ENCODE peak calls at places on chromosomes 16 and 17, in four cellular contexts. R, G, Q and H are unnamed samples. For H3K36me3, the result is how much of the 10 kb centered on the place peaks cover.

GRCh38 chr17:5584971-5585794 is 874 bp upstream of the NLRP1 start:
- DNase-seq in R (no peak), G (no peak), Q (no peak), H (no peak)

GRCh38 chr16:2981177-2981898 is 1.1 kb upstream of the PKMYT1 start:
- DNase-seq in R (no peak), G (no peak), Q (peak), H (no peak)

GRCh38 chr17:36683387-36683786 is 82.0 kb downstream of the MRM1 start:
- DNase-seq in R (no peak), G (no peak), Q (no peak), H (no peak)

GRCh38 chr17:48148029-48148759 is 40.6 kb downstream of the SNX11 start:
- DNase-seq in R (no peak), G (no peak), Q (no peak), H (no peak)

GRCh38 chr17:17492562-17492961 is 3.6 kb downstream of the RASD1 start:
- DNase-seq in R (no peak), G (no peak), Q (no peak), H (no peak)

GRCh38 chr16:49530396-49530795 is 156.8 kb downstream of the C16orf78 start:
- DNase-seq in R (no peak), G (no peak), Q (no peak), H (no peak)

GRCh38 chr17:27226611-27227234 is 67.2 kb upstream of the WSB1 start:
- DNase-seq in R (no peak), G (no peak), Q (no peak), H (no peak)

GRCh38 chr17:6706996-6707395 is 6.2 kb downstream of the SLC13A5 start:
- DNase-seq in R (no peak), G (no peak), Q (no peak), H (no peak)

GRCh38 chr17:42849451-42850157 is 1.4 kb upstream of the AOC3 start:
- DNase-seq in R (no peak), G (no peak), Q (no peak), H (no peak)

GRCh38 chr17:72560303-72561247 is 439.8 kb downstream of the SOX9 start:
- DNase-seq in R (peak), G (no peak), Q (peak), H (peak)

GRCh38 chr17:65696739-65697394 is 135.4 kb upstream of the AXIN2 start:
- DNase-seq in R (no peak), G (no peak), Q (no peak), H (no peak)

GRCh38 chr17:45128331-45128730 is 4.0 kb downstream of the PLCD3 start:
- DNase-seq in R (no peak), G (no peak), Q (no peak), H (no peak)

GRCh38 chr17:16243385-16243784 is 26.4 kb downstream of the PIGL start:
- DNase-seq in R (no peak), G (no peak), Q (no peak), H (no peak)

GRCh38 chr17:57880086-57880456 is 30.2 kb upstream of the MRPS23 start:
- DNase-seq in R (no peak), G (no peak), Q (no peak), H (no peak)

GRCh38 chr16:13376174-13376573 is 474.8 kb downstream of the SHISA9 start:
- DNase-seq in R (no peak), G (no peak), Q (no peak), H (no peak)

GRCh38 chr16:724188-725040 is 1.8 kb downstream of the CCDC78 start:
- DNase-seq in R (no peak), G (no peak), Q (no peak), H (no peak)

GRCh38 chr17:44331249-44331760 is 6.7 kb upstream of the SLC25A39 start:
- DNase-seq in R (peak), G (peak), Q (peak), H (no peak)

DNA sequence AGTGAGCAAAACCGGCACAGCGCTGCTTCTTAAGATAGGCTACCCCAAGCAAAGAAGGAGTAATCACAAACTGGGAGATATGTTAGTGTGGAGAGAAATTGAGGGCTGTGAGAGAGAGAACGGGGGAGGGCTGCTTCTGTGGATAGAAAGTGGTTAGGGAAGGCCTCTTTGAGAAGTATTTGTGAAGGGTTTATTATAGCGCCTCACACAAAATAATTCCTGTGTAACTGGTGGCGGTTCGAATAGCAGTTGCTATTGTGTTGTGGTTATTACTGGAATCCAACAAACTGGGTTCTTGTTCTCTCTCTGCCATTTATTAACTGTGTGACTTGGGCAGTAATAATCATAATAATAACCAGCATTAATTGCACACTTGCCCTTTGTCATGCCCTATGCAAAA is 9.2 kb upstream of the CISD3 start:
- DNase-seq in R (no peak), G (no peak), Q (no peak), H (no peak)
- H3K36me3 ChIP-seq in R (under half), G (half or more), Q (under half), H (half or more)

GRCh38 chr16:17691621-17692231 is 221.0 kb upstream of the XYLT1 start:
- DNase-seq in R (no peak), G (no peak), Q (no peak), H (no peak)

DNA sequence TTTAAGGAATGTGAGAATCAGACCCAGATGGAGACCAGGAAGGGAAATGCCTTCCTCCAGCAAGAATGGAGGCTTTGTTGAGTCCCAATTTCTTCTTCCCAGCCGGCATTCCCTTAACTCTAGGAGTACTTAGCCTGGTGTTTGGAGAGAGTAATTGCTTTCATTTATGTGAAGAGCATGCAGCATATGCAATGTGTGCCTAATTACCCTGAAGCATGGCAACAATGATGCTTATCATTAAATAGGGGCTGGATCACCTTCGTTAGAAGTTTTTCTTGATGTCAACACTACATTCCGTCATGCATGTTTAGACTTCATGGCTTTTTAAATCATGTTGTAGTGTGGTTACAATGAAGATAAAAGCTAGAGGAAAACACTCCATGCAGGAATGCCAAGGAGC is 225.9 kb upstream of the XYLT1 start:
- DNase-seq in R (no peak), G (no peak), Q (no peak), H (no peak)
- H3K27ac ChIP-seq in R (no peak), G (no peak), Q (no peak), H (no peak)

DNA sequence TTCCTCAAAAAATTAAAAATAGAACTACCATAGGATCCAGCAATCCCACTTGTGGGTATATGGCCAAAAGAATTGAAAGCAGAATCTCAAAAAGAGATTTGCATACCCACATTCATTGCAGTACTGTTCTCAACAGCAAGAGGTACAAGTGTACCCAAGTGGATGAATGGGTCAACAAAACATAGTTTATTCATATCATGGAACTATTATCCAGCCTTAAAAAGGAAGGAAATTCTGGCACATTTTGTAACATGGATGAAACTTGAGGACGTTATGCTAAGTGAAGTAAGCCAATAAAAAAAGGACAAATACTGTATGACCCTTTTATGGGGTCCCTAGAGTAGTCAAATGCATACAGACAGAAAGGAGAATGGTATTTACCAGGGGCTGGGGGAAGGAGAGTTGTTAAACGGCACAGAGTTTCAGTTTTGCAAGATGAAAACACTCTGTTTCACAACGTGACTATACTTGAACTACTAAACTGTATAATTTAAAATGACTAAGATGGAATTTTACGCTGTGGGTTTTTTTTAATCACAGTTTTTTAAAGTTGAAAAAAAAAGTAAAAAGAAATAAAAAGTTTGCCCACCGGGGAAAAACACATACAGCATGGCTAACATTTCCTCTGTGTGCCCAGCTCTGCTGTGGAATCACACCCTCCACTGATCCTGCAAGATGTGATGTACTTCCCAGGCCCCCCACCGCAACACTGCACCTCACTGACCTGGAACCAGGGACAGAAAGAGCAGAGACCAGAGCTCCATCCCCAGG is 6.1 kb downstream of the TVP23A start:
- DNase-seq in R (no peak), G (no peak), Q (no peak), H (no peak)
- TF ChIP-seq CTCF in R (no peak), G (no peak), Q (no peak), H (no peak)

GRCh38 chr17:28646039-28646754 is 1.2 kb upstream of the BLTP2 start:
- DNase-seq in R (no peak), G (no peak), Q (no peak), H (no peak)

GRCh38 chr17:28645576-28645939 is 600 bp upstream of the BLTP2 start:
- DNase-seq in R (no peak), G (no peak), Q (no peak), H (no peak)

GRCh38 chr17:28644782-28645575 is at the start of gene BLTP2:
- DNase-seq in R (peak), G (peak), Q (peak), H (peak)

GRCh38 chr17:28643979-28644781 is 778 bp downstream of the BLTP2 start:
- DNase-seq in R (peak), G (peak), Q (peak), H (peak)

DNA sequence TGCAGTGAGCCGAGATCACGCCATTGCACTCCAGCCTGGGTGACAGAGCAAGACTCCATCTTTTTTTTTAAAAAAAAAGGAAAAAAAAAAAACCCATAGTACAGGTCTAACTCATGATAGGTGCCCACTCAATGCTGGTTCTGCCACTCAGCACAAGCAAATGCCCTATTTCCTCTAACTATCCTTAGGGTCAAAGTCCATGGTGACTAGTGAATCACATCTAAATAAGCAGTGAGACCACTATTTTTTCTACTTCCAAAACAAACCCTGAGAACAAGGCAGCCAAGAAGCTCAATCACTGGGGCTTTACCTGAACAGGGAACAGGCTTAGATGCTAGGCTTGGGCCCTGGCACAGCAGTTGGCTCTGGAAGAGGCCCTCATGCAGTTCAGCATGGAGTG is 3.4 kb downstream of the BLTP2 start:
- DNase-seq in R (no peak), G (no peak), Q (no peak), H (no peak)
- H3K36me3 ChIP-seq in R (half or more), G (half or more), Q (under half), H (half or more)

GRCh38 chr16:68731569-68732067 is 5.5 kb upstream of the CDH1 start:
- DNase-seq in R (no peak), G (no peak), Q (no peak), H (no peak)
- H3K27ac ChIP-seq in R (peak), G (no peak), Q (no peak), H (no peak)

GRCh38 chr17:11269210-11269609 is 28.2 kb downstream of the SHISA6 start:
- DNase-seq in R (no peak), G (no peak), Q (no peak), H (no peak)

GRCh38 chr17:11268176-11268575 is 27.2 kb downstream of the SHISA6 start:
- DNase-seq in R (no peak), G (no peak), Q (no peak), H (no peak)

DNA sequence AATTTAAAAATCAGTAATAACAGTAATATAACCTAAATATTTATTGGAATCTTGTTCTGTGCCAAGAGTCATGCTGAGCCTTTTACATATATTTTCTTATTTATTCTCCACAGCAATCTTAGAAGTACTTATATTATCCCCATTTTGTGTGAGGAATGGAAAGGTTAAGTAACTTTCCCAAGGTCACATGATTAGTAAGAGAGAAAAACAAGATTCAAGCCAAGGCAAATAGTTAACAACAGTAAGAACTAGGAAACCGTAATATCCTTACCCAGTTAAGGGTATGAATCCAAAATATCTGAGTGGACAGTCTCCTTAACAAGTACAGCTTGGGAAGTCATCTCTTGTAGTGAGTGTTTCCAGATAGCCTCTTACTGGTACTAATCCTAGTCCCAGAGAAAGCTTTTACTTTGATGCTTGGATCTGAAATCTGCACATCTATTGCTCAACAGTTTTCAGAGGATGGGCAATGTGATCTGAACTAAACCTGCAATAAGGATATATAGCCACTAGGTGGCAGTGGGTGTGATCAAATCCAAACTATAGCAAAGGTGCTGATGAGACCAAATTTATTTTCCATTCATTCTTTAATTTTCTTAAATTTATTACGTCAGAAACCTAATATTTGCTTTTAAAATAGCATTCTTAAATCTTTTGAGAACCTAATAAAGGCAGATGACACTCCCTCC is 23.3 kb downstream of the SHISA6 start:
- DNase-seq in R (peak), G (no peak), Q (no peak), H (no peak)
- TF ChIP-seq CTCF in R (peak), G (peak), Q (no peak), H (no peak)

GRCh38 chr16:15553313-15554088 is 89.5 kb downstream of the MARF1 start:
- DNase-seq in R (no peak), G (no peak), Q (no peak), H (no peak)
- H3K36me3 ChIP-seq in R (under half), G (under half), Q (under half), H (under half)